ENCODE peak calls at places on chromosomes 7 and 10, in seven cellular contexts. G is H9, J is astrocyte, A is neural crest cell, S is kidney, K is GM06990, T is BJ. O is an unnamed sample.
A peak's percentile ranks its signal among the peaks of the same experiment; 100 is the strongest.

GRCh38 chr7:110534241-110534931 is 556.5 kb upstream of the LRRN3 start:
- DNase-seq in G (no peak), J (peak; percentile 27), A (no peak), S (no peak), K (no peak), T (no peak), O (no peak)

GRCh38 chr10:92274071-92274470 is 16.8 kb downstream of the CPEB3 start:
- DNase-seq in G (no peak), J (no peak), A (no peak), S (no peak), K (no peak), T (no peak), O (no peak)

GRCh38 chr7:27064169-27064568 is 31.6 kb downstream of the HOXA1 start:
- DNase-seq in G (no peak), J (peak; percentile 30), A (no peak), S (no peak), K (no peak), T (no peak), O (no peak)

GRCh38 chr7:37987732-37988131 is 67.3 kb downstream of the EPDR1 start:
- DNase-seq in G (no peak), J (peak; percentile 62), A (no peak), S (no peak), K (no peak), T (no peak), O (no peak)

GRCh38 chr10:12835709-12836108 is 165.8 kb downstream of the CCDC3 start:
- DNase-seq in G (no peak), J (peak; percentile 81), A (no peak), S (no peak), K (no peak), T (no peak), O (no peak)

GRCh38 chr7:48089415-48089975 is 430 bp downstream of the UPP1 start:
- DNase-seq in G (peak; percentile 91), J (no peak), A (no peak), S (peak; percentile 95), K (no peak), T (no peak), O (peak; percentile 71)

GRCh38 chr10:101576229-101576863 is 11.7 kb downstream of the POLL start:
- DNase-seq in G (no peak), J (no peak), A (no peak), S (no peak), K (no peak), T (no peak), O (no peak)

GRCh38 chr10:73096041-73096451 is 620 bp downstream of the P4HA1 start:
- DNase-seq in G (peak; percentile 71), J (peak; percentile 49), A (peak; percentile 43), S (peak; percentile 91), K (peak; percentile 82), T (no peak), O (peak; percentile 67)

GRCh38 chr7:29084832-29085231 is 61.5 kb downstream of the CPVL start:
- DNase-seq in G (no peak), J (no peak), A (no peak), S (no peak), K (peak; percentile 34), T (no peak), O (no peak)

GRCh38 chr7:158112571-158113320 is 474.9 kb downstream of the PTPRN2 start:
- DNase-seq in G (no peak), J (no peak), A (no peak), S (no peak), K (no peak), T (no peak), O (no peak)

GRCh38 chr10:131848296-131848695 is 52.5 kb upstream of the PPP2R2D start:
- DNase-seq in G (peak; percentile 15), J (no peak), A (no peak), S (no peak), K (no peak), T (no peak), O (no peak)

GRCh38 chr7:33632322-33632721 is 273.0 kb upstream of the BMPER start:
- DNase-seq in G (no peak), J (no peak), A (no peak), S (no peak), K (peak; percentile 1), T (no peak), O (no peak)

GRCh38 chr10:78781251-78781913 is 287.4 kb upstream of the ZMIZ1 start:
- DNase-seq in G (no peak), J (no peak), A (no peak), S (no peak), K (no peak), T (no peak), O (no peak)

GRCh38 chr7:108618056-108618455 is 48.4 kb downstream of the DNAJB9 start:
- DNase-seq in G (no peak), J (no peak), A (no peak), S (no peak), K (no peak), T (no peak), O (no peak)

GRCh38 chr10:132516771-132517725 is 20.5 kb upstream of the INPP5A start:
- DNase-seq in G (peak; percentile 86), J (peak; percentile 93), A (peak; percentile 64), S (peak; percentile 99), K (no peak), T (peak; percentile 95), O (peak; percentile 78)

GRCh38 chr7:134873253-134873652 is 93.8 kb downstream of the CALD1 start:
- DNase-seq in G (no peak), J (no peak), A (no peak), S (no peak), K (no peak), T (no peak), O (no peak)

GRCh38 chr7:80273327-80273726 is 138.7 kb downstream of the GNAI1 start:
- DNase-seq in G (no peak), J (peak; percentile 67), A (no peak), S (no peak), K (no peak), T (no peak), O (no peak)

GRCh38 chr10:91551856-91552255 is 81.0 kb downstream of the PPP1R3C start:
- DNase-seq in G (peak; percentile 86), J (peak; percentile 47), A (peak; percentile 43), S (peak; percentile 75), K (no peak), T (no peak), O (peak; percentile 62)

GRCh38 chr7:81525901-81526300 is 243.9 kb downstream of the HGF start:
- DNase-seq in G (no peak), J (peak; percentile 10), A (no peak), S (no peak), K (no peak), T (no peak), O (no peak)
- TF ChIP-seq CTCF in G (no peak), J (no peak), A (no peak), S (no peak), K (no peak), T (no peak), O (no peak)

DNA sequence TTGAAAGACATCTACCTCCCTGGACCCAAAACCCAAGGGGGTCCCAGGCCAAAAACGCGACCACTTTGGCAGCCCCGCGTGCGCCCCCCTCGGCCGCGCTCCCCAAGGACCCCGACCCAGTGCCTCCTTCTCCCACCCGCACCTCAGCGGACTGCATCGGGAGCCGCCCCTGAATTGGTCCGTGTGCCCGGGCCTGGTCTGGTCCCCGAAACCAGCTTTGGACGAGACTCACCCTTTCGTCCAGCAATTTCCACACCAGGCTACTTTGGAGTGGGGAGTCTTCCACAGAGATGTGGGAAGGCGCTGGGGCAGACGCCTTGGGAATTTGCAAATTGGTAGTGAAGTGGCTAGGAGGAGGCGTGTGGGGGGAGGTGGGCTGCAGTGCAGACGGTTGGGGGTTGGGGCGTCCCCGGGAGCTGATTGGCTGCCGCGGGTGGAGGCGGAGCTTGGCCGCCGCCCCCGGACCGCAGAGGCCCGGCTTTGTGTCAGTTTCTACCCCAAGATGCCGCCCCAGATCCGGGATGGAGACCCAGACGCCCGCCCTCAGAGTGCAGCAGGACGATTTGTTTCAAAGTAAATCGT is 16.9 kb downstream of the TCAF1 start:
- DNase-seq in G (peak; percentile 90), J (peak; percentile 63), A (peak; percentile 62), S (peak; percentile 89), K (peak; percentile 74), T (no peak), O (peak; percentile 80)
- TF ChIP-seq CTCF in G (no peak), J (no peak), A (peak; percentile 24), S (no peak), K (no peak), T (no peak), O (no peak)

GRCh38 chr10:113111900-113112853 is 162.1 kb downstream of the TCF7L2 start:
- DNase-seq in G (no peak), J (no peak), A (no peak), S (no peak), K (no peak), T (peak; percentile 31), O (no peak)
- TF ChIP-seq CTCF in G (no peak), J (no peak), A (no peak), S (no peak), K (no peak), T (no peak), O (no peak)

DNA sequence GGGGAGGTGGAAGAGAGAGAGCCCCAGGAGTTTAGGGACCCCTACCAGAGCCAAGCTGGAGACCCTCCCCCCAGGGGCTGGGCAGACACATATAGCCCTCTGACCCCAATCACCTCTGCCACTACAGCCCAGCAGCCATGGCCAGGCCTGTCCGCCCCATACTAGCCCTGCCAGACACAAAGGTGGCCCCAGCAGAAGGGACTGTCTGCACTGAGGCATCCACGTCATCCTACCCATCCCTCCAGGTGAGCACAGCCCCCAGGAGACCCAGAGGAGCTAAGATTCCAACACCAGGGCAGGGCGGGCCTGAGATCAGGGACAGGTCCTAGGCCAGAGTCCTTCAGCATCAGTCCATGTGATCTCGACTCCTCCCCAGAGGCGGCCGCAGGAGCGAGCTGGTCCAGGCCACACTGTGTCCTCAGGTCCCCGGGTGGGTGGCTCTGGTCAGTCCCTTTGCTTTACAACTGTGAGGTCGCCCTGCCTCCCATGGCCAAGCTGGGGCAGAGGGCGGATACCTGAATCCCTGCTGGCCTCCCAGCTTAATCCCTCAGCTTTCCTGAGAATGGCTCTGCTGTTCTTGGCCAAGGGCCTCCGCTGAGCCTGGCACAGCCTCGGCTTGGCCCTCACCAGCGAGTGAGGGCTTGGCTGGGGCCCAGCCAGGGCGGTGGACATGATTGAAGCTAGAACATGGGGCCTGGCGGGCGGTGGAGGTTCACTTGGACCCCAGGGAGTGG is 14.3 kb upstream of the ELN start:
- DNase-seq in G (no peak), J (no peak), A (no peak), S (peak; percentile 57), K (no peak), T (no peak), O (no peak)
- TF ChIP-seq CTCF in G (no peak), J (no peak), A (no peak), S (no peak), K (no peak), T (no peak), O (no peak)

DNA sequence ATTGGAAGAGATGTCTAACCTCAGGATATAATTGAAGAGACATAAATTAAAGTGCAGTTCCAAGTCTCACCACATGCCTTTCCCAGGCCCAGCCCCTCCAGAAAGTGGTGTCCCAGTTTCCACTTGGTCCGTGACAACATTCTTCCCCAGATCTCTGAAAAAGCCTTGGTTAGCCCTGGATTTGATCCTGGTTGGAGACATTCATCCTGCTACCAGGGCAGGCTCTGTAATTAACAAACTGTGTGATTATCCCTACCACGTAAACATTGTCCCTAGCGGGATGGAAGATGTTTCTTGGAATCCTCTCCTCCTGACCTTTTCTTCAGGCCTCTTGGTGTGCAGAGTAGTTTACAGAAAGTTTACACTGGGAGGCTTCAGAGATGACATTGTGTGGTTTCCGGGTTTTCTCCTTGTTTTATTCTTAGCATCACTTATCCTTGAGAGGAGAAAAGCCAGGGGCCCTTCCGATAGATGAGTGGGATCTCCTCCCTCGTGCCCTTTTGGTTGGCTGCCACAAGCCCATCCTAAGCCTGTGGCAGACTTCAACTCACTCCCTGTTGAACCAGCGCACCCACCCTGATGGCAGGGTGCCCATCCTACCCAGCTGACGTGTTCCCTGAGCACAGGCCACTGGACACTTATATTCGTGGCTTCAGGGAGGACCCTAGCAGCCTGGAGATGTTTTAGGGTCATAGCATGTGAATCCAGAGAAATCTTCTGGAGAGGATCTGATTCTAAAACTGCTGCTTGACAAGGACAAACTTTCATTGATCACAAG is 83.9 kb downstream of the COL13A1 start:
- DNase-seq in G (no peak), J (no peak), A (no peak), S (no peak), K (no peak), T (no peak), O (no peak)
- TF ChIP-seq CTCF in G (peak; percentile 62), J (peak; percentile 43), A (peak; percentile 55), S (no peak), K (peak; percentile 18), T (peak; percentile 37), O (peak; percentile 55)